ENCODE peak calls at places on chromosome 9, in four cellular contexts. V is K562, X is SK-N-SH, Z is H1. N is an unnamed sample.

GRCh38 chr9:38391278-38392118 is 1.0 kb upstream of the ALDH1B1 start:
- DNase-seq in V (no peak), Z (no peak), X (no peak), N (no peak)

GRCh38 chr9:27412963-27413362 is 111.1 kb upstream of the IFNK start:
- DNase-seq in X (no peak), Z (no peak), V (no peak), N (no peak)

GRCh38 chr9:28927711-28928110 is 1354.4 kb upstream of the C9orf72 start:
- DNase-seq in Z (no peak), X (no peak), V (no peak), N (no peak)

GRCh38 chr9:132798817-132799790 is 79.0 kb downstream of the AK8 start:
- DNase-seq in V (peak; percentile 85), Z (no peak), X (peak; percentile 89), N (no peak)

GRCh38 chr9:113694912-113695900 is 180.9 kb upstream of the ZNF618 start:
- DNase-seq in V (no peak), X (no peak), Z (no peak), N (no peak)

GRCh38 chr9:107292811-107293554 is 9.9 kb downstream of the RAD23B start:
- DNase-seq in Z (no peak), V (no peak), X (no peak), N (no peak)

GRCh38 chr9:89496645-89497044 is 1.3 kb downstream of the SEMA4D start:
- DNase-seq in Z (no peak), V (no peak), X (no peak), N (no peak)

GRCh38 chr9:69923972-69924371 is 103.4 kb downstream of the CFAP95 start:
- DNase-seq in Z (no peak), X (no peak), V (no peak), N (no peak)

GRCh38 chr9:3980212-3980611 is 319.7 kb downstream of the GLIS3 start:
- DNase-seq in X (no peak), V (no peak), Z (no peak), N (no peak)

GRCh38 chr9:4873066-4873465 is 80.3 kb downstream of the RCL1 start:
- DNase-seq in Z (no peak), X (no peak), V (no peak), N (no peak)

GRCh38 chr9:5582835-5583195 is 46.1 kb upstream of the RIC1 start:
- DNase-seq in V (no peak), Z (no peak), X (no peak), N (peak; percentile 91)

GRCh38 chr9:71909887-71910601 is 949 bp downstream of the ABHD17B start:
- DNase-seq in V (peak; percentile 29), X (peak; percentile 70), Z (no peak), N (no peak)

GRCh38 chr9:83920469-83920941 is 727 bp downstream of the KIF27 start:
- DNase-seq in Z (no peak), X (peak; percentile 11), V (peak; percentile 30), N (peak; percentile 24)

GRCh38 chr9:94624621-94625020 is 14.7 kb downstream of the FBP1 start:
- DNase-seq in V (no peak), Z (no peak), X (no peak), N (no peak)

GRCh38 chr9:22079873-22080341 is 70.8 kb upstream of the CDKN2B start:
- DNase-seq in X (no peak), V (no peak), Z (no peak), N (peak; percentile 40)

GRCh38 chr9:75604661-75605060 is 285.8 kb upstream of the PCSK5 start:
- DNase-seq in Z (no peak), V (no peak), X (no peak), N (no peak)

GRCh38 chr9:37870799-37871176 is 33.1 kb downstream of the SLC25A51 start:
- DNase-seq in Z (no peak), V (no peak), X (no peak), N (no peak)

GRCh38 chr9:124782661-124783574 is 6.0 kb downstream of the OLFML2A start:
- DNase-seq in V (no peak), X (no peak), Z (no peak), N (no peak)

GRCh38 chr9:113393281-113393680 is 7.8 kb downstream of the ALAD start:
- DNase-seq in V (no peak), X (peak; percentile 1), Z (no peak), N (no peak)

GRCh38 chr9:95509851-95510529 is 6.8 kb downstream of the PTCH1 start:
- DNase-seq in V (no peak), Z (no peak), X (no peak), N (no peak)

GRCh38 chr9:99059074-99059894 is 45.6 kb upstream of the TGFBR1 start:
- DNase-seq in V (peak; percentile 48), X (no peak), Z (no peak), N (peak; percentile 40)

GRCh38 chr9:105475302-105475701 is 27.5 kb downstream of the FSD1L start:
- DNase-seq in V (no peak), Z (no peak), X (no peak), N (no peak)

GRCh38 chr9:119453490-119453911 is 84.3 kb upstream of the BRINP1 start:
- DNase-seq in Z (no peak), X (no peak), V (no peak), N (no peak)

GRCh38 chr9:94909250-94909894 is 182.9 kb downstream of the AOPEP start:
- DNase-seq in X (no peak), Z (no peak), V (no peak), N (no peak)

GRCh38 chr9:128998462-128998861 is 29.7 kb downstream of the SH3GLB2 start:
- DNase-seq in V (no peak), X (no peak), Z (no peak), N (no peak)

DNA sequence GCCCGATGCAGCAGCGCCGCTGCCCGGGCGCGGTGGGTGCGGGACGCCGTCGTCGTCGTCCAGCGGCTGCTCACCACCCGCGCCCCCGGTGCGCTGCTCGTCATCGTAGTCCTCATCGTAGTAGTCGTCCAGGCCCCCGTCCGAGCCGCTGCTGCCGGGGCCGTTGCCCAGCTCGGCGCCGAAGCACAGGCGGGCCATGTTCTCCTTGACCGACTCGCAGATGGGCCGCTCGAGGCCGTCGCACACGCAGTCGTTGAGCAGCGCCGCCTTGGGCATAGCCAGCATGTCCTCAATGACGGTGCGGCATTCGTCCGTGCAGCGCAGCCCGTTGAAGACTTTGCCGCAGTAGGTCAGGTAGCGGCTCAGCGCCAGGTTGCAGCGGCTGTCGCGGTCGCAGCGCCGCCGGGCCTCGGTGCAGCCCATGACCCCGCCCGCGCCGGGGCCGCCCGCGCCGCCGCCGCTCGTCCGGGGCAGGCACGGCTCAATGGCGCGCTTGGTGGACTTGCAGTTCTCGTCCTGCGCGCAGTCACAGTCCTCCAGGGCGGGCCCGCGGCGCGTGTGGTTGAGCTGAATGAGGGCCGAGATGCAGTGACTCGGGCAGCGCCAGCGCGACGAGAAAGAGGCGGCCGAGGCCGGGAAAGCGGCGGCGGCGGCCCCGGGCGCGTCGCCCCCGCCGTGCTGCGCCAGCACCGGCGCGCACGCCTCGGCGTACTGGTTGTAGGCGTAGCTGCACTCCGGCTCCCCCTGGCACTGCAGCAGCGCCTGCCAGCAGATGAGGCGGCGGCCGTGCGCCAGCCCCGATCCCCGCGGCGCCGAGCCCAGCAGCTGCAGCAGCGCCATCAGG is 1.2 kb downstream of the GAS1 start:
- DNase-seq in Z (no peak), X (peak; percentile 82), V (no peak), N (no peak)
- TF ChIP-seq USF2 in Z (no peak), X (no peak), V (no peak), N (no peak)

GRCh38 chr9:36151306-36152210 is 15.0 kb downstream of the GLIPR2 start:
- DNase-seq in V (no peak), X (no peak), Z (no peak), N (peak; percentile 72)
- TF ChIP-seq USF2 in V (no peak), X (no peak), Z (no peak), N (no peak)

GRCh38 chr9:87338075-87338989 is 159.3 kb upstream of the DAPK1 start:
- DNase-seq in X (peak; percentile 35), Z (no peak), V (no peak), N (no peak)

GRCh38 chr9:87337335-87338074 is 160.2 kb upstream of the DAPK1 start:
- DNase-seq in Z (peak; percentile 51), X (peak; percentile 21), V (no peak), N (no peak)

GRCh38 chr9:87336407-87336806 is 161.3 kb upstream of the DAPK1 start:
- DNase-seq in X (no peak), V (peak; percentile 32), Z (no peak), N (no peak)

GRCh38 chr9:87334366-87334765 is 163.3 kb upstream of the DAPK1 start:
- DNase-seq in X (no peak), Z (no peak), V (no peak), N (no peak)

DNA sequence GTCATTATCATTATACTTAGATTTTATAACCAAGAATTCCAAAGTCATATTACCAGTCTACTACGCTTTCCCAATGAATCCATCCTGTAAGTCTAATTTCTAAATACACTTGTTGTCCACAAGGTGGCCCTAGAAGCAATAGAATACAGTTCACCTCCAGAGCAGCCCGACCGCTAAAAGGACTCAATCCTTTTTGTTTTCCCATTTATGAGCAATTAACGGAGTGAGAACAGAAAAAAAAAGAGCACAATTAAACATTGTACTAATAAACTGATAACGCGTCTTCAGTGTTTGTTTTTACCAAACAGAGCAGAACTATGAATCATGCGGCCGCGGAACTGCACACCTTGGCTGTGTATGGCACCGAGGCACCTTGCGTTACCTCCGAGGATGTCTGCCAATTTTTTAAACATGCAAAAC is 160.7 kb upstream of the DAPK1 start:
- DNase-seq in V (peak; percentile 46), Z (no peak), X (peak; percentile 60), N (peak; percentile 13)
- TF ChIP-seq USF2 in V (no peak), Z (no peak), X (no peak), N (no peak)

DNA sequence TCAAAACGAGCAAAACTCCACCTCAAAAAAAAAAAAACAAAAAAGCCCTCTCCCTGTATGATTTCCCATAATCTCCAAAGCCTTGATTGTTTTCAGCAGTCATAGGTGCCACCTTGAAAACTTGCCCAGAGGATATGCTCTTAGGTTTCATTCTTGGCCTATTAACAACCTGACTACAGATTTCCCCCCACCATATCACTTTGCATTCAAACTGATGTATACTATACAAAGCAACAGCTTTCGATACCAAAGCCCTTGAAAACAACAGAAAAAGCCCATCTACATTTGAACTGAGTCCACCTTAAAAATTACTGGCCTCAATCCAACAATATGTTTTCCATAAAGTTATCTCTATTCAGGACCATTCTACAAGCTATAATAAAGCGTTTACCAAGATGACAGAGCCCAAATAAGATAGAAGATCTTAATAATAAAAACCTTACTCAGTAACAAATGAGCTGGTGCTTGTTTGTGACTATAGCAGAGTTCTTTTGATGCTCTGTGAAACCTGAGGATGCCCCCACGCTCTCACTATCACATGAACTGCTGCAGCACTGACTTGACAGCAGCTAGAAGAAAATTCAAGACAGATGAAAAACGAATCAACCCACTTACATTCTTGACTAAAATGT is 44.4 kb downstream of the FNBP1 start:
- DNase-seq in Z (no peak), X (peak; percentile 49), V (no peak), N (no peak)
- TF ChIP-seq USF2 in Z (no peak), X (no peak), V (no peak), N (no peak)

GRCh38 chr9:11933926-11934325 is 759.3 kb upstream of the TYRP1 start:
- DNase-seq in V (no peak), X (no peak), Z (no peak), N (no peak)

GRCh38 chr9:11928871-11929321 is 764.3 kb upstream of the TYRP1 start:
- DNase-seq in X (no peak), Z (no peak), V (no peak), N (no peak)

GRCh38 chr9:11931109-11931508 is 762.1 kb upstream of the TYRP1 start:
- DNase-seq in Z (no peak), X (no peak), V (no peak), N (no peak)
- TF ChIP-seq USF2 in Z (no peak), X (no peak), V (no peak), N (no peak)

GRCh38 chr9:136193891-136194279 is 11.0 kb downstream of the LHX3 start:
- DNase-seq in Z (no peak), V (no peak), X (no peak), N (no peak)
- TF ChIP-seq USF2 in Z (no peak), V (no peak), X (no peak), N (no peak)